ENCODE peak calls at places on chromosomes 12 and 14, in eight cellular contexts. E is HS-27A; M is H4; W is HuH-7.5; T is mucosa of gallbladder; U is stimulated activated CD8-positive, alpha-beta memory T cell treated with anti-CD3 and anti-CD28 coated beads, Interleukin-4, amount 100 ng/mL, for 4 hours; G is T-helper 1 cell; Z is activated T-cell treated with anti-CD3 and anti-CD28 coated beads, Interleukin-2, amount 50 U/mL, for 1 hour. V is an unnamed sample.

GRCh38 chr12:6828671-6829531 is 694 bp downstream of the P3H3 start:
- DNase-seq in E (no peak), M (no peak), W (peak; percentile 74), T (no peak), U (no peak), G (no peak), Z (peak; percentile 69), V (peak; percentile 51)

GRCh38 chr14:61631044-61631692 is 64.1 kb upstream of the HIF1A start:
- DNase-seq in E (no peak), M (no peak), W (no peak), T (no peak), U (no peak), G (no peak), Z (no peak), V (no peak)

GRCh38 chr14:93137864-93138263 is 22.1 kb upstream of the ITPK1 start:
- DNase-seq in E (no peak), M (no peak), W (no peak), T (peak; percentile 85), U (no peak), G (no peak), Z (no peak), V (peak; percentile 41)

GRCh38 chr14:22928237-22929103 is 706 bp downstream of the PRMT5 start:
- DNase-seq in E (no peak), M (no peak), W (no peak), T (no peak), U (no peak), G (no peak), Z (no peak), V (no peak)

GRCh38 chr12:121992059-121992879 is 29.4 kb upstream of the BCL7A start:
- DNase-seq in E (peak; percentile 73), M (peak; percentile 30), W (no peak), T (no peak), U (no peak), G (peak; percentile 87), Z (peak; percentile 25), V (no peak)

GRCh38 chr14:65019944-65020566 is 33.4 kb downstream of the FNTB start:
- DNase-seq in E (no peak), M (peak; percentile 68), W (peak; percentile 34), T (peak; percentile 30), U (no peak), G (peak; percentile 17), Z (no peak), V (peak; percentile 59)

GRCh38 chr14:102138535-102138934 is 1.2 kb upstream of the WDR20 start:
- DNase-seq in E (no peak), M (no peak), W (peak; percentile 18), T (no peak), U (no peak), G (no peak), Z (no peak), V (no peak)

GRCh38 chr14:24483604-24484252 is 24.3 kb downstream of the CMA1 start:
- DNase-seq in E (no peak), M (peak; percentile 60), W (no peak), T (no peak), U (no peak), G (peak; percentile 57), Z (no peak), V (no peak)

GRCh38 chr14:92397140-92397815 is 74.3 kb downstream of the SLC24A4 start:
- DNase-seq in E (peak; percentile 68), M (peak; percentile 39), W (no peak), T (no peak), U (no peak), G (no peak), Z (no peak), V (no peak)

GRCh38 chr12:71725011-71725410 is 29.7 kb upstream of the RAB21 start:
- DNase-seq in E (no peak), M (no peak), W (no peak), T (no peak), U (no peak), G (no peak), Z (no peak), V (no peak)

GRCh38 chr12:106739318-106739717 is 35.2 kb upstream of the RIC8B start:
- DNase-seq in E (no peak), M (no peak), W (no peak), T (no peak), U (no peak), G (no peak), Z (no peak), V (no peak)

GRCh38 chr14:70567791-70568190 is 32.7 kb downstream of the MED6 start:
- DNase-seq in E (no peak), M (peak; percentile 27), W (peak; percentile 33), T (peak; percentile 33), U (no peak), G (peak; percentile 57), Z (no peak), V (peak; percentile 33)

GRCh38 chr14:92646952-92647461 is 101.4 kb downstream of the LGMN start:
- DNase-seq in E (peak; percentile 77), M (no peak), W (no peak), T (peak; percentile 43), U (no peak), G (no peak), Z (no peak), V (no peak)

GRCh38 chr14:24897793-24898192 is 152.2 kb downstream of the STXBP6 start:
- DNase-seq in E (no peak), M (no peak), W (no peak), T (no peak), U (no peak), G (no peak), Z (no peak), V (no peak)

GRCh38 chr12:116558280-116559079 is 701 bp upstream of the MAP1LC3B2 start:
- DNase-seq in E (no peak), M (no peak), W (no peak), T (no peak), U (no peak), G (no peak), Z (no peak), V (no peak)

GRCh38 chr14:73761621-73762355 is 47.6 kb upstream of the PNMA1 start:
- DNase-seq in E (no peak), M (no peak), W (no peak), T (no peak), U (no peak), G (no peak), Z (no peak), V (no peak)

V was measured in HEK293T.